ENCODE peak calls at places on chromosomes 5 and 9, in nine cellular contexts. S is body of pancreas; L is mammary epithelial cell; T is A549; A is heart right ventricle; H is right atrium auricular region; Z is heart left ventricle; G is fibroblast of lung; M is CD4-positive, alpha-beta memory T cell. I is an unnamed sample.

GRCh38 chr5:38666668-38667498 is 110.4 kb upstream of the LIFR start:
- DNase-seq in A (peak), L (no peak), G (peak), Z (peak), T (peak), M (no peak), H (no peak), S (peak), I (no peak)

GRCh38 chr5:102762095-102762534 is 7.0 kb downstream of the PAM start:
- DNase-seq in T (no peak), G (peak), A (no peak), L (peak), M (no peak), Z (no peak), H (no peak), S (no peak), I (no peak)

GRCh38 chr5:8216921-8217320 is 348.0 kb downstream of the MTRR start:
- DNase-seq in M (no peak), H (no peak), L (no peak), G (no peak), A (no peak), T (no peak), Z (no peak), S (no peak), I (no peak)

GRCh38 chr5:159902444-159903121 is 13.7 kb upstream of the ADRA1B start:
- DNase-seq in H (no peak), M (no peak), Z (no peak), G (peak), S (no peak), L (peak), A (no peak), T (peak), I (no peak)

GRCh38 chr5:160197341-160198147 is 31.8 kb upstream of the FABP6 start:
- DNase-seq in G (peak), Z (peak), A (peak), H (no peak), L (no peak), M (no peak), S (peak), T (no peak), I (no peak)

GRCh38 chr5:178483620-178484019 is 106.6 kb downstream of the COL23A1 start:
- DNase-seq in A (no peak), T (no peak), Z (peak), H (no peak), L (no peak), S (peak), G (no peak), M (peak), I (no peak)

GRCh38 chr9:138053996-138054752 is 176.6 kb downstream of the CACNA1B start:
- DNase-seq in H (no peak), M (no peak), A (no peak), T (peak), Z (no peak), L (no peak), G (no peak), S (no peak), I (peak)

GRCh38 chr5:8188874-8189588 is 320.1 kb downstream of the MTRR start:
- DNase-seq in M (no peak), G (no peak), S (peak), Z (no peak), H (no peak), A (no peak), T (no peak), L (no peak), I (no peak)

GRCh38 chr9:80028501-80028900 is 456.7 kb downstream of the TLE4 start:
- DNase-seq in H (no peak), G (peak), S (peak), A (no peak), T (no peak), Z (no peak), M (no peak), L (no peak), I (no peak)

GRCh38 chr5:125044491-125045282 is 298.2 kb upstream of the ZNF608 start:
- DNase-seq in Z (no peak), M (no peak), G (peak), L (no peak), H (no peak), S (no peak), A (no peak), T (peak), I (no peak)

GRCh38 chr5:107269256-107269655 is 401.5 kb downstream of the EFNA5 start:
- DNase-seq in G (no peak), A (no peak), H (no peak), Z (no peak), L (no peak), M (no peak), S (no peak), T (no peak), I (no peak)

GRCh38 chr9:2284770-2285169 is 269.6 kb downstream of the SMARCA2 start:
- DNase-seq in A (no peak), M (no peak), G (no peak), H (no peak), S (no peak), Z (no peak), T (no peak), L (no peak), I (no peak)

GRCh38 chr9:2286825-2287455 is 271.8 kb downstream of the SMARCA2 start:
- DNase-seq in S (no peak), Z (no peak), M (no peak), L (no peak), A (no peak), G (no peak), T (no peak), H (no peak), I (no peak)

GRCh38 chr9:2288309-2288708 is 273.2 kb downstream of the SMARCA2 start:
- DNase-seq in S (no peak), M (no peak), Z (no peak), T (no peak), L (no peak), A (no peak), H (no peak), G (no peak), I (no peak)

GRCh38 chr9:2285411-2285810 is 270.3 kb downstream of the SMARCA2 start:
- DNase-seq in S (no peak), L (peak), T (no peak), M (no peak), Z (no peak), G (no peak), H (no peak), A (no peak), I (no peak)

GRCh38 chr9:2286306-2286705 is 271.2 kb downstream of the SMARCA2 start:
- DNase-seq in L (no peak), T (no peak), S (no peak), M (no peak), A (no peak), H (no peak), Z (no peak), G (no peak), I (no peak)
- H3K27ac ChIP-seq in L (no peak), T (no peak), S (no peak), M (no peak), A (no peak), H (no peak), Z (no peak), G (no peak), I (no peak)

DNA sequence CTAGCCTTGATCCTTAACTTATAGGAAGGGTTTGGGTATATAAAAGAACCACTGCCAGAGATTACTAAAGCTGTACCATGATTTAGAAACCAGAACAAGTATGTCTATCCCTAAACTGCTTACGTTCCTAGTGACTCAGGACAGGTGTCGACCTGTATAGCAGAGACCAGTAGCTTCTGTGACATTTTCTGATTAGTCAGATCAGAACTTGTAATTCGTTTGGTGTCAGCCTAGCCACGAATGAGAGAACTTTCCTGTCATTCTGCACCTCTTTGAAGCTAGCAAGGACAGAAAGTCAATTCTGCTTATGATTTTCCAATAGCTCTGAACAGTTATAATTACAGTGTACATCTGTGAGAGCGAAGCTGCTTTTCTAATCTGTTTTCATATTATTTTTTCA is 39.5 kb downstream of the PRKACG start:
- DNase-seq in G (no peak), H (no peak), L (no peak), Z (no peak), M (no peak), T (no peak), A (no peak), S (no peak), I (no peak)
- H3K4me3 ChIP-seq in G (no peak), H (peak), L (no peak), Z (peak), M (no peak), T (no peak), A (peak), S (no peak), I (peak)

DNA sequence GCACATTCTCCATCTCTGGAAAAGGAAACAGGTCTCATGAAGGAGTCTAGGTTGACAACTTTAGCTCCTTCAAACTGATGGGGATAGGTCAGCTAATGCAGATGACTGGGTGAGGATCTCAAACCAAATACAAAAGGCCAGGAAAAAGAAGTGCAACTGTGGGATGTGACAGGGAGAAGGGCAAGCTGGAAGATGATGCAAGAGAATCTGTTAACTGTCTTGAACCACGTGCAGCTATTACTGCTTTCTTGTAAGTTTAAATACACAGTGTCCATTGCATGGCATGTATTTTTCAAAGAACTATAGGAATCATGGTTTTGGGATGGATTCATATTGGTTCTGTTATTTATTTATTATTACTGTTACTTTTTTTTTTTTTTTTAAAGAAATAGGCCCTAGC is 331.8 kb downstream of the NDUFS4 start:
- DNase-seq in M (no peak), T (no peak), H (no peak), G (no peak), S (no peak), L (no peak), Z (no peak), A (no peak), I (no peak)
- H3K27ac ChIP-seq in M (no peak), T (no peak), H (no peak), G (no peak), S (no peak), L (no peak), Z (no peak), A (no peak), I (no peak)

GRCh38 chr9:116156621-116157314 is 3.2 kb downstream of the PAPPA start:
- DNase-seq in L (no peak), A (peak), H (peak), Z (peak), M (no peak), S (peak), T (peak), G (peak), I (peak)
- H3K4me3 ChIP-seq in L (no peak), A (peak), H (peak), Z (no peak), M (no peak), S (no peak), T (peak), G (peak), I (peak)

DNA sequence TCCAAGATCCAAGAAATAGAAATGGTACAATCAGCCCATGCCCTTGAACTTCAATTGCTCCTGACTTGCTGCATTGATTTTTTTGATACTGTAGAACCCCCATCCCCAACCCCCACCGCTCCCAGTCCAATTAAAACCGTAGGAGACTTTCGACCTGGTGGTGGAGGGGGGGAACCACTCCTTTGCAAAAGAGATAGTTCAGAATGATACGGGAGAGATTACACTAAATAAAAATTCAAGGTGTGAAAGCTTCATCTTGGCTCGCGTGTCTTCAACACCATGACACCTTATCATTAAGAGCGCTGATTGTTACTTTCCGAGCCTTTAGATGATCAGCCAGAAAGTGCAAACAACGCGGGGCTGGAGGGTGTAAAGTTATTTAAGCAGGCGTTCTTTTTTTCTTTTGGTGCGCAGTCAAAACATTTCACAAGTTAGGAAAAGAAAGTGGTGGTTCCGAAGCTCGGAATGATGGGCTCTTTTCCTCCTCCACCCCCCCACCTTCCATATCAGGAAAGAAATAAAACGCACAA is 1.3 kb upstream of the ZNF462 start:
- DNase-seq in A (no peak), Z (no peak), M (no peak), G (peak), L (no peak), T (no peak), S (no peak), H (no peak), I (no peak)
- H3K27ac ChIP-seq in A (peak), Z (peak), M (no peak), G (peak), L (peak), T (peak), S (no peak), H (peak), I (peak)

GRCh38 chr5:42810905-42811590 is 644 bp downstream of the SELENOP start:
- DNase-seq in Z (no peak), G (no peak), M (no peak), S (no peak), L (no peak), T (no peak), A (no peak), H (no peak), I (no peak)
- H3K4me3 ChIP-seq in Z (peak), G (peak), M (no peak), S (peak), L (no peak), T (no peak), A (peak), H (peak), I (peak)

DNA sequence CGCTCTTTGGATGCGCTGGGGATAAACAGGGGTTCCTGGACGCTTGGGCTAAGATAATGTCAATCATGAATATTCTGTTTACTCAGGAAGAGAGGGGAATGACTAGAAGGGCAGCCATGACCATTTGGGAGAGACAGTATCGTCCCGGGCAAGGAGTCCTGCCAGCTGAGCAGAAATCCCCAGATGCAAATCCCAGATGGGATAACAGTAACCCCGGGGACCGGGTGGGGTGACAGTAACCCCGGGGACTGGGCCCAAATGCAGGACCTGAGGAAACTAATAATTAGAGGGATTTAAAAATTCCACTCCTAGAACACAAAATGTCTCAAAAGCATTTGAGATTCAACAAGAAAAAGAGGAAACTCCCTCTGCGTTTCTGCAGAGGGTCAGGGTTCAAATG is 189.0 kb upstream of the PPP1R26 start:
- DNase-seq in Z (peak), M (no peak), A (no peak), G (no peak), S (no peak), H (no peak), T (no peak), L (no peak), I (no peak)
- H3K27ac ChIP-seq in Z (peak), M (no peak), A (no peak), G (no peak), S (peak), H (no peak), T (no peak), L (no peak), I (no peak)

DNA sequence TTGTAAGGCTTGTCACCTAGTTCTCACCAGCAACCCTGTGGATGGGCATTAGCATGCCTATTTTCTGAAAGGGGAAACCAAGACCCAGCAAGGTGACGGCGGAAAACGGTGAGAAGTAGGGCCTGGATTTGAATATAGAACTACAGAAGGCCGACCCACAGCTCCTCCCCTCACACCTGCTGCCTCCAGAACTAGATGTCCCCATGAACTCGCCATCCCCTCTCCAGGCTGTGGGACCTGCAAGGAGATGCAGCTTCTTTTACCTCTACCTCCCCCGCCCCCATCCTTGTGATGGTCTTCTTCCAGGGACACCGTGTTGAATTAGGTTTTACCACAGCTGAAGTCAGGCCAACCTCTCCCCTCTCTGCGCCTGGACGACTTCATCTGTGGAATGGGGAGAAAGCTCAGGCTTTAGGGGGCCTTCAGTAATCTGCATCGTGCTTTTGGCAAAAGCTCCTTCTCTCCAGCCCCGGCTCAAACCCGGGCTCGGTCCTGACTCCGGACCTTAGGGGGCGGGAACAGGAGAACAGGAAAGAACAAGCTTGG is 4.2 kb upstream of the MSX2 start:
- DNase-seq in T (no peak), H (no peak), G (no peak), M (no peak), S (no peak), L (no peak), Z (no peak), A (no peak), I (no peak)
- H3K4me3 ChIP-seq in T (peak), H (no peak), G (no peak), M (no peak), S (no peak), L (no peak), Z (no peak), A (no peak), I (peak)

I was measured in coronary artery.